ENCODE peak calls at places on chromosomes 1 and 21, in nine cellular contexts. P is breast epithelium, F is upper lobe of left lung, A is K562, C is spleen, D is stomach, E is HCT116, L is GM12878, I is HepG2. S is an unnamed sample. For H3K4me1, the result is how much of the 10 kb centered on the place peaks cover.

GRCh38 chr1:182064611-182065010 is 3.1 kb upstream of the ZNF648 start:
- DNase-seq in E (no peak), F (no peak), A (no peak), C (no peak), I (no peak), D (no peak), L (no peak), P (no peak), S (no peak)

GRCh38 chr1:225896937-225897549 is 8.1 kb upstream of the LEFTY1 start:
- DNase-seq in I (peak), C (peak), E (peak), F (peak), L (peak), D (peak), P (no peak), A (peak), S (peak)

GRCh38 chr1:228337711-228338520 is 68.7 kb downstream of the TRIM11 start:
- DNase-seq in I (no peak), P (peak), D (no peak), F (no peak), L (no peak), C (peak), E (no peak), A (no peak), S (peak)

GRCh38 chr1:29243863-29244185 is 7.5 kb downstream of the PTPRU start:
- DNase-seq in A (no peak), F (no peak), C (no peak), D (no peak), E (no peak), I (no peak), L (no peak), P (no peak), S (no peak)

GRCh38 chr1:91897016-91897415 is 11.1 kb upstream of the TGFBR3 start:
- DNase-seq in L (no peak), A (no peak), F (no peak), I (no peak), E (no peak), C (no peak), D (no peak), P (no peak), S (no peak)

GRCh38 chr1:41954533-41954944 is 35.8 kb upstream of the HIVEP3 start:
- DNase-seq in L (no peak), E (peak), I (no peak), D (no peak), A (no peak), F (no peak), P (no peak), C (no peak), S (no peak)

GRCh38 chr1:206581571-206581981 is 30.7 kb downstream of the EIF2D start:
- DNase-seq in D (no peak), F (peak), E (no peak), P (no peak), A (no peak), L (no peak), C (peak), I (no peak), S (peak)

GRCh38 chr21:43340491-43341348 is 86.2 kb downstream of the SIK1 start:
- DNase-seq in F (no peak), L (no peak), P (no peak), D (peak), C (no peak), I (no peak), A (peak), E (peak), S (peak)

GRCh38 chr1:212977781-212978645 is 27.7 kb downstream of the VASH2 start:
- DNase-seq in A (no peak), P (no peak), D (peak), E (no peak), L (peak), F (no peak), I (no peak), C (no peak), S (no peak)
- TF ChIP-seq POLR2A in A (no peak), P (no peak), D (no peak), E (no peak), L (peak), F (no peak), I (no peak), C (no peak), S (no peak)

GRCh38 chr1:32928285-32928684 is 27.1 kb upstream of the TMEM54 start:
- DNase-seq in D (no peak), A (no peak), P (no peak), C (no peak), E (no peak), L (no peak), I (no peak), F (no peak), S (no peak)

GRCh38 chr1:32931760-32932159 is 30.6 kb upstream of the TMEM54 start:
- DNase-seq in C (no peak), P (no peak), E (no peak), L (no peak), I (no peak), D (no peak), A (no peak), F (no peak), S (no peak)

GRCh38 chr1:32937061-32937460 is 27.5 kb downstream of the RNF19B start:
- DNase-seq in C (no peak), L (no peak), I (no peak), P (no peak), A (no peak), D (no peak), E (no peak), F (no peak), S (no peak)

GRCh38 chr1:32939655-32940371 is 24.8 kb downstream of the RNF19B start:
- DNase-seq in A (peak), F (peak), D (no peak), P (no peak), I (no peak), E (no peak), L (no peak), C (no peak), S (peak)

DNA sequence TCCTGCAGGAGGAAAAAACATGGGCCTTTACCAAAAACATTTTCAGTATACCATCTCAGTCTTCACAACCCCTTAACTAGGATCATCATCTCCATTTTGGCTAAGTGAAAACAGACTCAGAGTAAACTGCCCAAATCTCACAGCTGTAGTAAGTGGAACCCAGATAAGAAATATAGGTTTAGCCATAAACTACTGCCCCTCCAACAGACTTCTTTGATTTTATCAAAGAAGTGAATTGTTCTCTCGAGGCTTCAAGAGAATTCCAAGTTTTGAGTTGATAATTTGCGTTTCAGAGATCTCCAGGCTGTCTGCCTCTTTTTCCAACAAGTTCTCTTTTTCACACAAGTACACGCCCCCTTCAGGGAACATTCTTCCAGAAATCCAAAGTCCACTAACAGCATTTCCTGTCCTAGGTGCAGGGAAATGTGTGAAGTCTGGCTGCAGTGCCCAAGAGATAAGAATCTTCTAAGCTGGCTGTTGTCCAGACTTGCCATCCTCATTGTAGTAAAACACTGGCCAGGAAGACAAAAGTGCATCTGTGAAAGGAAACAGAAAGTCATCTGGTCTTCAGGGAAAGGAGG is 30.8 kb downstream of the RNF19B start:
- DNase-seq in P (no peak), C (no peak), L (no peak), D (peak), I (peak), E (no peak), A (no peak), F (no peak), S (peak)
- TF ChIP-seq POLR2AphosphoS5 in P (no peak), C (no peak), L (no peak), D (peak), I (no peak), E (no peak), A (no peak), F (peak), S (peak)

GRCh38 chr1:5458248-5458647 is 534.0 kb downstream of the NPHP4 start:
- DNase-seq in C (no peak), L (no peak), E (no peak), A (no peak), P (no peak), F (no peak), I (no peak), D (no peak), S (no peak)
- H3K4me1 ChIP-seq in C (under half), L (under half), E (under half), A (under half), P (under half), F (under half), I (under half), D (under half), S (under half)

GRCh38 chr1:176206961-176207902 is at the start of gene COP1:
- DNase-seq in A (peak), F (peak), L (peak), I (peak), D (peak), E (peak), C (peak), P (peak), S (peak)
- TF ChIP-seq POLR2A in A (peak), F (peak), L (peak), I (peak), D (no peak), E (peak), C (peak), P (no peak), S (peak)

DNA sequence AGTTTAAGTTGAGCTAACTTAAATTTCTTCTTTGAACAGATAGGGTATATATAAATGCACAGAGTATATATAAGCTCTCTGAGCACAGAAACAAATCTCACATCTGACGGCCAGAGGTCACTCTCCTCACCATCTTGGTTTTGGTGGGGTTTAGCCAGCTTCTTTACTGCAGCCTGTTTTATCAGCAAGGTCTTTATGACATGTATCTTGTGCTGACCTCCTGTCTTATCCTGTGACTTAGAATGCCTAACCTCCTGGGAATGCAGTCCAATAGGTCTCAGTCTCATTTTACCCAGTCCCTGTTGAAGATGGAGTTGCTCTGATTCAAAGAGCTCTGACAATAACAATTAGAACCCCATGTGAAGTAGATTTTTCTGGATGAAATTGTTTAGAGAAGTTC is 1.6 kb upstream of the MOV10 start:
- DNase-seq in C (no peak), P (no peak), D (no peak), A (no peak), F (no peak), L (no peak), E (no peak), I (no peak), S (no peak)
- TF ChIP-seq POLR2AphosphoS5 in C (no peak), P (no peak), D (no peak), A (peak), F (no peak), L (no peak), E (no peak), I (no peak), S (no peak)

DNA sequence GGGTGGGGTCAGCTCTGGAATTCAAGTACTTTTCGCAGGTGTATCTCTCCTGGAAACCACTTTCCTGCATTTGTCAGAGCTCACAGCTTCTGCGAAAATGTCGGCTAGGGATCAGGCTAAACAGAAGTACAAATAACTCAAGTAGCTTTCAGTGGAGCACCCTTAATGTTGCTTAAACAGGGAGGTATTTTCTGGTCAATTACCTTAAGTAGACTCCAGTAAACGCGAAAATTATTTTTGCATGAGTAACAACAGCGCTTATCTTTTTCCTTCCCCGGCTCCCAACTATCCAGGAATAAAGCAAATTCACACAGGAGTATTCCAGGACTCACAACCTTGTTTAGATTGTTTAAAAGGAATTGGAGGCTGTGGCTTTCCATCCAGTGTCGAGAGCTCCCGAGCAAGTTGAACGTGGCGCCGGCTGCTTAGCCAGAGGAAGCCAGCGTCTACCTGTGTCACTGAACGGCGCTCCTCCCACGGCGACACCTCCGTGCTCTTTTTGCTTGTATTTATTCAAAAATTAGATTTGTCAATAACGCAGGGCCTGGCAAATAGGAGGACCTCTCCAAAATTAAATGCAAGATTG is 7.3 kb upstream of the SIM2 start:
- DNase-seq in A (no peak), C (no peak), L (no peak), E (no peak), P (no peak), I (no peak), D (no peak), F (no peak), S (no peak)
- H3K4me1 ChIP-seq in A (under half), C (under half), L (under half), E (under half), P (under half), I (under half), D (under half), F (under half), S (under half)

GRCh38 chr1:234039603-234040002 is 135.1 kb downstream of the SLC35F3 start:
- DNase-seq in D (no peak), A (no peak), F (no peak), I (no peak), P (no peak), C (no peak), E (no peak), L (no peak), S (no peak)

GRCh38 chr1:234040446-234041317 is 136.2 kb downstream of the SLC35F3 start:
- DNase-seq in E (no peak), I (no peak), D (no peak), P (no peak), L (no peak), F (no peak), A (no peak), C (no peak), S (no peak)

GRCh38 chr1:234047113-234047512 is 142.6 kb downstream of the SLC35F3 start:
- DNase-seq in E (no peak), F (no peak), P (no peak), D (no peak), I (no peak), C (no peak), L (no peak), A (no peak), S (no peak)

DNA sequence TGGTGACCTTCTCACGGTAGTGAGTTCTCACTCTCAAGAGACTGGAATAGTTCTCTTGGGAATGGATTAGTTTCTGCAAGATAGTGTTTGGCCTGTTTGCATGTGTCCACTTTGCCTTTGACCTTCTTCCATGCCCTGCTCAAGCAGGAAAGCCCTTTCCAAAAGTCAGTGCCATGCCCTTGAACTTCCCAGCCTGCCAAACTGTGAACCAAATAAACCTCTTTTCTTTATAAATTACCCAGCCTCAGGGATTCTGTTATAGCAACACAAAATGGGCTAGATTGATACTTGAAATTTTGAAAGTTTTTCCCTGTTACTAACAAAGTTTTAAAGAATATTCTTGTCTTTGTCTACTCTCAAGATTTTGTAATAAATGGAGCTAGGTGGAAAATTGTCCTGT is 139.6 kb downstream of the SLC35F3 start:
- DNase-seq in E (no peak), A (no peak), D (no peak), L (no peak), P (no peak), F (no peak), I (no peak), C (no peak), S (no peak)
- TF ChIP-seq POLR2A in E (no peak), A (no peak), D (no peak), L (no peak), P (no peak), F (no peak), I (no peak), C (no peak), S (no peak)

DNA sequence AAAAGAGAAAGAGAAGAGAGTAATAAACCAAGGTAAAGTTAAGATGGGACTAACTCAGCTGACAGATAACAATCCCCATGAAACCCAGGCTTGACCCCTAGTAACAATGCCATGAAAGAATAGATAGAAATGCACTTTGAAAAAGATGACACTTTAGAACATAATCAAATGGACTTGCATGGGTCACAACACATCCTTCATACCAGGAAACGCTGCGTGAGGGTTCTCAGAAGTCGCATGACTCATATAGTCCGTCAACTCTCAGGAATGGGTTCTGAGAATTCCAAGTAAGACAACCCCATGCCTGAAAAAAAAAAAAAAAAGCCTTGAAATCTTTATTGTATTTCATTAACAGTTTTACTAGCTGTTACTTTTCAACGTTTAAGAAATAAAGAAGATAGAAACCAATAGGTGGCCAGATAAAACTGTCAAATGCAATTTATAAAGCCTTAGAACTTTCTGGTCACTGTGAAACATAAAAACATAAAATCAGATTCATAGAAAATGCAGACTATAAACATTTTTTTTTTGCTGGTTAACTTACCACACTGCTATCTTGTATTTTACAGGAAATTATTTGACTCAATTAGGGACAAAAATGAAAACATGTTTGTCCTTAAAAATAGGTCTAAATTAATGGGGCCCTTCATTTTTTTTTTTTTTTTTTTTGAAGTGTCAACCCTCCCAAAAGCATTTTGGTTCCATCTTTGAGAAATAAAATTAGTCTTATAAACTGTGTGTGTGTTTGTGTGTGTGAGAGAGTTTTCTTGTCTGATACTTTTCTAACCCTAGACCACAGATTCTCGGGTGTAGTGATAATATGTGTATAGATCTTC is 202.1 kb downstream of the NCAM2 start:
- DNase-seq in D (no peak), A (peak), I (no peak), P (no peak), E (no peak), C (no peak), L (no peak), F (peak), S (peak)
- TF ChIP-seq POLR2AphosphoS5 in D (no peak), A (no peak), I (no peak), P (no peak), E (no peak), C (no peak), L (no peak), F (peak), S (no peak)

GRCh38 chr1:110003747-110004428 is 19.3 kb downstream of the AHCYL1 start:
- DNase-seq in D (peak), F (peak), A (peak), P (peak), C (no peak), I (peak), L (peak), E (peak), S (peak)
- H3K4me1 ChIP-seq in D (half or more), F (under half), A (under half), P (under half), C (under half), I (under half), L (under half), E (under half), S (under half)